ENCODE peak calls at places on chromosome 15, in six cellular contexts. R is GM23338, Z is fibroblast of lung, T is PC-9, J is mammary epithelial cell, K is K562. E is an unnamed sample. For H3K4me1, the result is how much of the 10 kb centered on the place peaks cover.

GRCh38 chr15:69657626-69658025 is 205.0 kb downstream of the RPLP1 start:
- DNase-seq in K (no peak), T (no peak), Z (no peak), R (no peak), J (no peak), E (no peak)

GRCh38 chr15:56082263-56082761 is 88.9 kb upstream of the NEDD4 start:
- DNase-seq in T (peak), J (peak), K (no peak), Z (no peak), R (no peak), E (no peak)

GRCh38 chr15:42608110-42608531 is 32.7 kb downstream of the STARD9 start:
- DNase-seq in Z (peak), T (no peak), K (no peak), R (no peak), J (peak), E (no peak)

GRCh38 chr15:94105760-94106159 is 125.6 kb upstream of the MCTP2 start:
- DNase-seq in T (no peak), Z (peak), K (no peak), J (peak), R (peak), E (peak)

GRCh38 chr15:70093481-70094309 is 4.0 kb downstream of the TLE3 start:
- DNase-seq in T (peak), J (no peak), Z (peak), K (no peak), R (peak), E (peak)

GRCh38 chr15:78055923-78056713 is 21.4 kb downstream of the TBC1D2B start:
- DNase-seq in K (no peak), Z (no peak), T (peak), R (no peak), J (peak), E (peak)

GRCh38 chr15:70421197-70421482 is 323.4 kb upstream of the TLE3 start:
- DNase-seq in K (no peak), Z (no peak), T (no peak), R (no peak), J (no peak), E (no peak)

GRCh38 chr15:42364529-42364928 is 5.2 kb downstream of the CAPN3 start:
- DNase-seq in K (no peak), J (no peak), T (no peak), Z (no peak), R (no peak), E (no peak)

GRCh38 chr15:92968926-92969664 is 69.0 kb downstream of the CHD2 start:
- DNase-seq in J (no peak), R (no peak), K (no peak), T (no peak), Z (no peak), E (no peak)

GRCh38 chr15:78810377-78811123 is 714 bp downstream of the ADAMTS7 start:
- DNase-seq in T (peak), K (no peak), Z (peak), J (peak), R (peak), E (peak)

GRCh38 chr15:95812491-95812890 is 518.0 kb upstream of the NR2F2 start:
- DNase-seq in T (no peak), J (no peak), Z (peak), R (no peak), K (no peak), E (no peak)

GRCh38 chr15:29880886-29881285 is 58.6 kb upstream of the TJP1 start:
- DNase-seq in K (no peak), R (no peak), T (no peak), J (no peak), Z (no peak), E (no peak)

GRCh38 chr15:74461847-74462511 is 1.0 kb upstream of the UBL7 start:
- DNase-seq in Z (no peak), K (peak), T (no peak), J (no peak), R (peak), E (no peak)

GRCh38 chr15:98154863-98155262 is 194.4 kb downstream of the ARRDC4 start:
- DNase-seq in K (no peak), T (no peak), R (no peak), J (peak), Z (peak), E (peak)
- H3K4me1 ChIP-seq in K (under half), T (under half), R (under half), J (under half), Z (under half), E (under half)

DNA sequence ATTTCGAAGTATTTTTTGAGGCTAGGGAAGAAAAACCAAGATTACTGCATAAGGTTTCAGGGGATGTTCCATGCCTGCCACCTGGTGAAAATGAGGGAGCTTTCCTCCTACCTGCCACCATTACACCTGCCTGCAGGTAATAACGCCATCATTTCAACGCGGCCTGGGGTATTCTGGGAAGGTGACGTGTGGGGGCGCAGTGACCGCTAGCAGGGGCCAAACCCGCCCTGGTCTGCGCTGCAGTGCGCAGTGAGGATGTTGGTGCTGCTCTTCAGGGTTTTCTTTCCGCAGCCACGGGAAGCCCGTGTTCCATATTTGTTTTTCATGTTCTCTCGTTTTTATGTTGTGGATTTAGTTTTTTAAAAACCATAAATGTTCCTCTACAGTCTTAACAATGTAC is 37.4 kb upstream of the SNRPN start:
- DNase-seq in T (no peak), J (no peak), K (no peak), R (peak), Z (no peak), E (no peak)
- TF ChIP-seq CTCF in T (no peak), J (no peak), K (no peak), R (peak), Z (no peak), E (no peak)

GRCh38 chr15:68051907-68052306 is 2.2 kb upstream of the PIAS1 start:
- DNase-seq in J (no peak), R (no peak), K (no peak), Z (no peak), T (no peak), E (no peak)
- TF ChIP-seq EZH2 in J (no peak), R (no peak), K (no peak), Z (no peak), T (no peak), E (no peak)

GRCh38 chr15:39889601-39890000 is 30.5 kb downstream of the GPR176 start:
- DNase-seq in R (no peak), Z (no peak), T (no peak), K (no peak), J (no peak), E (no peak)
- H3K4me1 ChIP-seq in R (half or more), Z (under half), T (under half), K (under half), J (under half), E (under half)

GRCh38 chr15:63612300-63612699 is 15.1 kb downstream of the FBXL22 start:
- DNase-seq in R (no peak), K (no peak), T (no peak), Z (no peak), J (no peak), E (no peak)

GRCh38 chr15:63609448-63609847 is 12.3 kb downstream of the FBXL22 start:
- DNase-seq in J (no peak), R (no peak), K (no peak), T (no peak), Z (no peak), E (no peak)

GRCh38 chr15:63611217-63611616 is 14.0 kb downstream of the FBXL22 start:
- DNase-seq in J (no peak), R (no peak), Z (no peak), T (no peak), K (no peak), E (no peak)

GRCh38 chr15:63608989-63609388 is 11.8 kb downstream of the FBXL22 start:
- DNase-seq in T (no peak), J (no peak), R (no peak), Z (no peak), K (no peak), E (no peak)

DNA sequence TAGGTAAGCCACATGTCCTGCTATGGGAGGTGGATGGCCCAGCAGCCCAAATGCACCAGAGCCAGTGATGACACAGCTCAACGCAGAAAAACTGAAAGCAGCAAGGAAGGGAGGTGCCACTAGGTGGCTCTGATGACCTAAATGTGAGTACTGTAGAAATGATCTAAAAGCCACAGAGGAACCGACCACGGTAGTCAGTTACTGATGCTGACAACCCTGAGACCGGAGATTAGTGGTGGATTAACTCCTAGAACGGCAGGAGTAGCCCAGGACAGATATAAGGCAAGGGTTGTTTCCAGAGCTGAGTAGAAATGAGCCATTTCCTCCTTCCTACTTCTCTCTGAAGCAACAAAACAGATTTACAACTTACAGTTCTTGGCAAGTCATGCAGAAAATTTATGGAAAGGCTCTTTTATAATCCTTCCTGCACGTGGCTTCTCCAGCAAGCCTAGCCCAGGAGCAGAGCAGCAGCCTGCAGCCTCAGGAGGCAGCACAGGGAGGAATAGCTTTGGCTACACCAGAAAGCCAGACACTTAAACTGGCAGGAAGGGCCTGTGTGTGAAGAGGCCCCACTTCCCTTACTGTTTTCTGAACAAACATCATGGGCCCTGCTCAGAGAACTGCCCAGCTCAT is 13.1 kb downstream of the FBXL22 start:
- DNase-seq in K (peak), R (peak), Z (peak), T (peak), J (peak), E (peak)
- TF ChIP-seq CTCF in K (peak), R (peak), Z (peak), T (peak), J (peak), E (peak)

DNA sequence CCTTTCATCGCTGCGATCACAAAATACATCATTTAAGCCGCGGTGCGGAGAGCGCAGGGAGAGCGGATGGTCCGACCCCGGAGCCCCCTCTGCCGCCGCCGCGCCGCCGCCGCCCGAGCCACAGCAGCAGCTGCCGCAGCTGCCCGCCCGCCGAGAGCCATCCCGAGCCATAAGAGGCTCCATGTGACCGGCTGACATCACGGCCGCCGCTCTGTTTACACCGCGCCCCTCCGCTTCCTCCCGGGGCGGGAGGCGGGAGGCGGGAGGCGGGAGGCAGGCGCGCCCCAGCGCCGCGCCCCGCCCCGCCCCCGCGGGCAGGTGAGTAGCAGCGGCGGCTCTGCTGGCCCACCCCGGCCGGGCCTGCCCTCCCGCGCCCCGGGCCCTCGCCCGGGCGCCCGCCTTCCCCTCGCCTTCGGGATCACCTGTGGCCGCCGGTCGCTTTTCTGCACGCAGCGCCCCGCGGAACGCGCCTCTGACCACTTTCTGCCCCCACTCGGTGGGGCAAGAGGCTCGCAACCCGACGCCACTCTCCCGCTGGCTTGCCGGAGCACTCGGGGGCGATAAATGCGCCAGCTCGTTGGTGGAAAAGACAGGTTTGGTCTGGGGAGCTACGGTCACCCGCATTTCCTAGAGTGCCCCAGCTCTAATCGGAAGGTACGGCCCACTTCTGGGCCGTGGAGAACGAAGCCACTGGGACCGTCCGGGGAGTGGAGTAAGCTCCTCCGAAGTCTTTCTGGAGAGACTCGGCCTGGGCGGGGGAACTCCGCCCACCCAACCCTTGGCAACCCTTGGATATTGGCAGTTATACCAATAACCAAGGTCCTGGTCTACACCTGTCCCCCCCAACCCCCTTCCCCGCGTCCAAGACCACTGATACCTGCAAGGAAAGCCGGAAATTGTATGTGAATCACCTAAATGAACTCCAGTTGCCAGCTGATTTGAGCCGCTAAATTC is 113.7 kb upstream of the ICE2 start:
- DNase-seq in R (peak), T (peak), K (peak), J (peak), Z (peak), E (peak)
- TF ChIP-seq EZH2 in R (no peak), T (no peak), K (no peak), J (no peak), Z (no peak), E (no peak)

DNA sequence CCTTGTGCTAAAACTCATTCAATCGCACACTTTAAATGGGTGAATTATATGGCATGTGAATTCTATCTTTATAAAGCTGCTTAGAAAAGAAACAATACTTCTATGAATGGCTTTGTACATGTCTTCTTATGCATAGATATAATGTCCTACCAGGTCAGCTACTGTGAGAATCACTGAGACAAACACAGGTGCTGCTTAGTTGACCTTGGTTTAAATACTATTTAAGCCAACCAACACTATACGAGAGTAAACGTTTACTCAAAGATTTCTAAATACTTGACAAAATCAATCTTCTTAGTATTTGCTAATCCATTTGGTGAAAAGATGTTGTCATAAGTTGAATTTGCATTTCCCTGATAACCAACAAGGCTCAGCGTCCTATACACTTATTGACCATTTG is 260.3 kb downstream of the ADAMTS17 start:
- DNase-seq in J (no peak), T (no peak), R (no peak), K (no peak), Z (no peak), E (no peak)
- H3K4me1 ChIP-seq in J (under half), T (under half), R (under half), K (under half), Z (under half), E (under half)

DNA sequence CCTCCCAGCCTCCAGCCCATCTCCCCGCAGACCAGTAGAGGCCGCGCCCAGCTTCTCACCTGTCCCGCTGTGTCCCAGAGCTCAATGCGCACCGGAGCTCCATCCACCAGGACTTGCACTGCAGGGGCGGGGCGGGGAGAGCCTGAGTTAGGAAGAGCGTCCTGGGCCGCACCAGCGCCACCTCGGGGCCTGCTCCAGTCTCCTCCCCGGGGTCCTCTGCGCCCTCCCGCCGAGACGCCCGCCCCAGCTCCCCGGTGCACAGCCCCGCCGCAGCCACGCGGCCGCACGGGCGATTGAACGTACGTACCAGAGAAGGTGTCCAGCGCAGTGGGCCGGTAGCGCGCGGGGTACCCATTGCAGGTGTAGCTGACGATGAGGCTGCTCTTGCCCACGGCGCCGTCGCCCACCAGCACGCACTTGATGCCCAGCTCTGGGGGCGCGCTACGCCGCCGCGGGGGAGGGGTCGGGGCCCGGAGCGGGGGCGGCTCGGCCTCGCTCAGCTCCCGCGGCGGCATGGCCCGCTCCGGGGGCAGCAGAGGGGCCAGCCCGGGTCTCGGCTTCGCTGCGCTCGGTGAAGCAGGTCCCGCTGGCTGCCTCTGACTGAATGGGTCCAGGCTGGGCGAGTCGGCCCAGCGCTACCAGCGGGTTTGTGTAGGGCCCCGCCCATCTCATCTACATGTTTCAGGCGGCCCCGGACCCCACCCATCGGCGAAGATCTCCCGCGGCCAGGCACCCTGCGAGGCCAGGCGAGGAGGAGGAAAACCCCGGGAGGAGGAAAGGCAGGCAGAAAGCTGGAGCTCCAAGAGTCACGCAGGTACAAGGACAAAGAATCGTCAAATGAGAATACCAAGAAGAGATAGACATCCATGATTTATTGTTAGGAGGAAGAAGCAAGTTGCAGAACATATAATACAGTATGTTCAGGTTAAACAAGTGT is at the start of gene RHOV:
- DNase-seq in Z (peak), K (peak), J (peak), T (peak), R (peak), E (peak)
- TF ChIP-seq CTCF in Z (no peak), K (peak), J (peak), T (peak), R (peak), E (peak)

GRCh38 chr15:58066042-58066867 is 744 bp upstream of the ALDH1A2 start:
- DNase-seq in J (peak), T (peak), R (peak), K (peak), Z (peak), E (peak)
- TF ChIP-seq EZH2 in J (no peak), T (no peak), R (peak), K (no peak), Z (peak), E (no peak)

E was measured in hepatocyte.